ENCODE peak calls at places on chromosomes 4 and X, in four cellular contexts. V, P, R and J are unnamed samples.

GRCh38 chr4:67006791-67007190 is 538.5 kb downstream of the CENPC start:
- DNase-seq in V (no peak), R (no peak), P (no peak), J (no peak)

GRCh38 chrX:2387614-2388239 is 113.0 kb downstream of the DHRSX start:
- DNase-seq in V (no peak), R (no peak), P (peak), J (no peak)

GRCh38 chrX:24301060-24301459 is 12.8 kb downstream of the SUPT20HL2 start:
- DNase-seq in P (peak), V (peak), R (no peak), J (no peak)

GRCh38 chr4:121272526-121272925 is 108.3 kb downstream of the QRFPR start:
- DNase-seq in P (peak), R (peak), V (peak), J (no peak)

GRCh38 chr4:41216294-41217019 is 2.1 kb upstream of the APBB2 start:
- DNase-seq in P (peak), V (peak), R (no peak), J (no peak)

GRCh38 chrX:10467793-10468192 is 152.6 kb downstream of the MID1 start:
- DNase-seq in V (peak), R (peak), P (peak), J (no peak)

GRCh38 chr4:155854597-155855226 is 11.4 kb downstream of the ASIC5 start:
- DNase-seq in P (peak), R (peak), V (peak), J (peak)

GRCh38 chr4:8727131-8727530 is 134.6 kb downstream of the CPZ start:
- DNase-seq in P (no peak), V (no peak), R (no peak), J (no peak)

GRCh38 chr4:10457255-10457801 is at the start of gene ZNF518B:
- DNase-seq in V (peak), P (peak), R (peak), J (no peak)

GRCh38 chrX:30794497-30794896 is 94.6 kb downstream of the TAB3 start:
- DNase-seq in P (no peak), V (no peak), R (no peak), J (no peak)

GRCh38 chrX:150568320-150569154 is at the start of gene MTM1:
- DNase-seq in P (peak), R (peak), V (peak), J (peak)

GRCh38 chr4:44678094-44679023 is at the start of gene GUF1:
- DNase-seq in R (peak), P (peak), V (peak), J (peak)

GRCh38 chr4:7831330-7831729 is 108.3 kb downstream of the AFAP1 start:
- DNase-seq in R (peak), V (peak), P (peak), J (no peak)

GRCh38 chr4:87559090-87559837 is 30.1 kb upstream of the SPARCL1 start:
- DNase-seq in R (no peak), V (no peak), P (no peak), J (no peak)

GRCh38 chrX:2360731-2361130 is 140.0 kb downstream of the DHRSX start:
- DNase-seq in P (peak), V (no peak), R (peak), J (no peak)

GRCh38 chr4:80295331-80295730 is 28.9 kb downstream of the FGF5 start:
- DNase-seq in P (no peak), V (no peak), R (no peak), J (no peak)

GRCh38 chr4:143225167-143225566 is 40.5 kb downstream of the USP38 start:
- DNase-seq in V (no peak), R (no peak), P (no peak), J (no peak)

GRCh38 chr4:140884431-140885058 is 128.4 kb upstream of the TBC1D9 start:
- DNase-seq in R (peak), P (peak), V (peak), J (peak)

GRCh38 chrX:74527344-74527743 is 87.1 kb downstream of the RLIM start:
- DNase-seq in V (no peak), P (no peak), R (no peak), J (no peak)

GRCh38 chrX:103730746-103731508 is 20.2 kb downstream of the TMEM31 start:
- DNase-seq in P (peak), V (peak), R (peak), J (peak)

GRCh38 chr4:150579591-150580234 is 2.2 kb upstream of the MAB21L2 start:
- DNase-seq in P (peak), R (no peak), V (no peak), J (no peak)

GRCh38 chr4:73883306-73883705 is 14.1 kb downstream of the CXCL1 start:
- DNase-seq in V (peak), R (peak), P (peak), J (no peak)

GRCh38 chr4:54006755-54007154 is 57.6 kb downstream of the CHIC2 start:
- DNase-seq in R (no peak), V (no peak), P (no peak), J (no peak)

GRCh38 chr4:159434496-159435241 is 331.8 kb downstream of the RAPGEF2 start:
- DNase-seq in R (no peak), V (peak), P (peak), J (peak)

GRCh38 chr4:156021298-156021697 is 67.6 kb upstream of the CTSO start:
- DNase-seq in V (no peak), P (no peak), R (no peak), J (no peak)

GRCh38 chr4:158056689-158057245 is 116.1 kb downstream of the GASK1B start:
- DNase-seq in V (no peak), P (peak), R (no peak), J (no peak)
- H3K4me3 ChIP-seq in V (no peak), P (no peak), R (no peak), J (no peak)

DNA sequence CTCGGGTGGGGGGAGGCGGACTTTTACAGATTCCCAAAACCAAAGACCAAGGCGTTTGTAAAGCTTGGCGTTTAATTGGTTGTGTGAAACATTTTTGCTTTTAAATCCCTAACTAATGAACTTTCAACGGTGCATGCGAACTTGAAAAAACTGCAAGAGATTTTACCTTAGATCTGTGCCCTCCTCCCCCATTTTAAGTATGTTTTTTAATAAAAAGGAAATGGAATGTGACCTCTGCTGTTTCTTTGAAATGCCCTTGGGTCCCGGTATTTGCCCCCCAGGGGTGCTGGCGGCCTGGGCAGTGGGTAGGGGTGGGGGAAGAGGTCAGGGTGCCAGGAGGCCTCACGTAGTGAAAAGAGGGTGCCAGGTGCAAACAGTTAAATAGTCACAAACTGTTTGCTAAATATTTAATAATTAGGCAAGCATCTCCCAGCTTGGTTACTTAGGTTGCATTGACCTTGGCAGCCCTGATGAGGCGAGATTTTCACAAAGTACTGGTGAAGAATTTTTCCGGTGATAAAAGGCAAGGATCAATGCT is 209.8 kb downstream of the NWD2 start:
- DNase-seq in V (no peak), R (no peak), P (no peak), J (no peak)
- H3K4me3 ChIP-seq in V (no peak), R (no peak), P (peak), J (no peak)

GRCh38 chrX:27399146-27399456 is 64.0 kb downstream of the PPP4R3C start:
- DNase-seq in V (no peak), R (no peak), P (no peak), J (no peak)
- H3K4me3 ChIP-seq in V (no peak), R (no peak), P (no peak), J (no peak)

DNA sequence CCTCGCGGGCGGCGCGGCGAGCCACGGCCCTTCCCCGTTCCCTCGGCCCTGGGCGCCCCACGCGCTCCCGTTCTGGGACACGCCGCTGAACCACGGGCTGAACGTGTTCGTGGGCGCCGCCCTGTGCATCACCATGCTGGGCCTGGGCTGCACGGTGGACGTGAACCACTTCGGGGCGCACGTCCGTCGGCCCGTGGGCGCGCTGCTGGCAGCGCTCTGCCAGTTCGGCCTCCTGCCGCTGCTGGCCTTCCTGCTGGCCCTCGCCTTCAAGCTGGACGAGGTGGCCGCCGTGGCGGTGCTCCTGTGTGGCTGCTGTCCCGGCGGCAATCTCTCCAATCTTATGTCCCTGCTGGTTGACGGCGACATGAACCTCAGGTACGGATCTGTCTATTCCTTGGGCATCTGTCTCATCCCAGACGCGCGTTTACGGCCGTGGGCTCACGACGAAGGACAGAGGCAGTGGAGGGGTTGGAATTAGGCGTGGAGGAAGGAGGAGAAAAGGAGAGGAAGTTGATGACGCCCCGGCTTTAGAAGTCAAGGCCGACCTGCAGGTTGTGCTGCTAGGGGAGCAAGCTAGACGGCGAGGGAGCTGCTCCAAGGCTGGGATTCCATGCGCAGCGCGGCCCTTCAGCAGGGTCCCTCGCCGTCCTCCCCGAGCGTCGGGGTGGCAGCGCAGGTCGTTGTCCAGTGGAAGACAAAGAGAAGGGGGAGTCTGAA is 792 bp downstream of the SLC10A4 start:
- DNase-seq in V (no peak), P (no peak), R (no peak), J (no peak)
- H3K4me3 ChIP-seq in V (no peak), P (peak), R (no peak), J (no peak)

DNA sequence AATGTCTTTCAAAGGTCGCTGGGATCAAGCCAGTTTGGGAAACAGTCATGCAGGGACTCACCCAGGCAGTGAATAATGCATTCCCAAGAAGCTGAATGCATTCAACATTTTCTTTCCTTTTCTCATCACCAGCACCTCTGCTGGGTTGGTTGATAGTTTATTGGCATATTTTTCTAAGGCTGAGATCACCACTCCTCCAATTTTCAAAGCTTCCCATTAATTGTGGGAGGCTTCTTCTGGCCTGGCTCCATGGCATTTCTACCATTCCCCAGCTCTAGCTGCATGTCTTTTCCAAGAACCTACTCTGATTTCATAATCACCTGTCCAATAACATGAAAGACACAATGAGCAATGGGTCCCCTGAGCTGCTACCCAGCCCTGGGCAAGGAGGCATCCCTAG is 35.8 kb downstream of the CHRDL1 start:
- DNase-seq in P (no peak), V (peak), R (no peak), J (peak)
- H3K4me3 ChIP-seq in P (no peak), V (no peak), R (no peak), J (no peak)

DNA sequence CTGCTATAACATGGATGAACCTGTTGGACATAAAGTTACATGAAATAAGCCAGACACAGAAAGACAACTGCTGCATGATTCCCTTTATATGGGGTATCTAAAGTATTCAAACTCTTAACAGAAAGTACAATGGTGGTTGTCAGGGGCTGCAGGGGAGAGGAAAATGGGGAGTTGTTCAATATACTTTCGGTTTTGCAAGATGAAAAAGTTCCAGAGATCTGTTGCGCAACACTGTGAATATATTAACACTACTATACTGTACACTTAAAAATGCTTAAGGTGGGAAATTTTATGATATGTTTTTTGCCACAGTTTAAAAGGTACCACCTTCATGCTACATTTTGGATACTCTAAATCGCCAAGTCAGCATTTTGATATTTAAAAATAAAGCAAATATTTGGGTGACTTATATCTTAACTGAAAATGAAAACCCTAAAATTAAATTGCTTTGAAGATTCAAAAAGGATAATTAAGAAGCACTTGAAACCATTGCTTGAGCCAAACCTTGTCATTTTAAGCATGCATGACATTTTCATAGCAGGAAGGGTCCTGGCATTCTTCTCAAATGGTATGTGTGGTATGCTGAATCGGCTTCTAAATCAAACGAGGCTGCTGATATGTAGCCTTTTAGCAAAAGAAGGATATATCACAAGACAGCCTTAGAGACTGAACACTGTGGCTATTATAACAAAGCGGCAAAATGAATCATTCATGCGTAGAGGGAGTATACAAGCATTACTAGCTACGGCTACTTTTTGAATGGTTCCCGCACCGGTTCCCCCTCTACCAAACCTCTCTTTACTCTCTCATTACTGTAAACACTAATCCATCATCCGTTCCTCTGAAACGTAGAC is 607.1 kb upstream of the DIPK2B start:
- DNase-seq in V (peak), P (peak), R (peak), J (no peak)
- H3K4me3 ChIP-seq in V (no peak), P (no peak), R (peak), J (no peak)

GRCh38 chr4:114911141-114911540 is 202.3 kb downstream of the NDST4 start:
- DNase-seq in V (no peak), P (no peak), R (no peak), J (no peak)
- H3K4me3 ChIP-seq in V (no peak), P (no peak), R (no peak), J (no peak)

DNA sequence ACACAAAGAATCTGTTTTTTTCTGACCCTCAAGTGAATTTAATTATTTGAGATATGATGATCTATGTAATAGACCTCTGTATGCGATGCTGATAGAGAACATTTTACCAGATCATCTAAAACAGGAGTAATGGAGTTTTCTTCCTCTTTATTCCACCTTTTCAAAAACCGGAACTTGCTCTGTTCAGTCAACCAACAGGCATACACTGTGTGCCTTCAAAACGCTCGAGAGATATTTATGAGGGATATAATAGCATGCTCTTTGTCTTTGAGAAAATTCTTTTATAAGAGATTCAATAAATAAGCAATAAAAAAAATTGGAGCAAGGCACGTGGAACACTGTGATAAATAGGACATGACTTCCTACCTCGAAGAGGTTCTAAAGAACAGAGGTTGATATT is 2.0 kb downstream of the NYX start:
- DNase-seq in V (no peak), P (no peak), R (no peak), J (no peak)
- H3K4me3 ChIP-seq in V (no peak), P (no peak), R (no peak), J (no peak)

DNA sequence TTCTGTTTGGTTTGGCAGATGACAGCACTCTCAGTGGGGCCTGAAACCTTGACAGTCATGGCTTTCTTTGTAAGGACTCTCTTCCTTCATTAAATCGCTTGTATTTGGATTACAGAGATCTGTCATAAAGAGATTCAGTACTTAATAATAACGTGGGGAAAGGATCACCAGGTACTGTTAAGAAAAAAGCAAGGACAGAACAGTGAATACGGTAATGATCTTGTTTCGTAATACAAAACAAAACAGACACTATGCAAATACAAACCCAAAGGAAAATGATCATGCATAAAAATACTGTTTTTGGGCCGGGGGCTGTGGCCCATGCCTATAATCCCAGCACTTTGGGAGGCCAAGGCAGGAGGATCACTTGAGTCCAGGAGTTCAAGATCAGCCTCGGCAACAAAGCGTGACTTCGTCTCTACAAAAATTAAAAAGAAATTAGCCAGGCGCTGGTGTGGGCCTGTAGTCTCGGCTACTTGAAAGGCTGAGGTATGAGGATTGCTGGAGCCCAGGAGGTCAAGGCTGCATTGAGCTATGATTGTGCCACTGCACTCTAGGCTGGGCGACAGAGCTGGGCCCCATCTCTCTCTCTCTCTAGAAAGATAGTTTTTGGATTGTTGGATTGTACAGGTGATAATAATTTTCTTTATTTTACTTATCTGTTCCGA is 64.6 kb downstream of the TRAPPC11 start:
- DNase-seq in V (no peak), P (no peak), R (no peak), J (no peak)
- H3K4me3 ChIP-seq in V (no peak), P (no peak), R (no peak), J (no peak)

DNA sequence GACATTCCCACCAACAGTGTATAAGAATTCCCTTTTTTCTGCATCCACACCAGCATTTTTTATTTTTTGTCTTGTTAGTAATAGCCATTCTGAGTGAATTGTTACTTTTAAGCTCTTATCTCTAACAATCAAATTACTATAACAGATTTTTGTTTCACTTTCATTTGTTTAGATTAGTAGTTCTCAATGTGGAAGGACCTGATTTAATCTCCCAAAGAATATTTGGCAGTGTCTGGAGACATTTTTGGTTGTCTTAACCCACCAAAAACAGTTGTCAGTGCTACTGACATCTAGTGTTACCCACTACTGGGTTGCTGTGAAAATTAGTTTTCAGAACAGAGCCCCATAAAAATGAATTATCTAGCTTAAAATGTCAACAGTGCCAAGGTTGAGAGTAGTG is 37.9 kb downstream of the RUFY3 start:
- DNase-seq in V (no peak), P (no peak), R (no peak), J (no peak)
- H3K4me3 ChIP-seq in V (no peak), P (no peak), R (no peak), J (no peak)